ENCODE peak calls at places on chromosomes 7 and 10, in six cellular contexts. Z is HepG2, V is lower lobe of right lung, D is right lobe of liver, A is A549, L is ovary. C is an unnamed sample.

GRCh38 chr10:88408111-88408510 is 175.0 kb downstream of the RNLS start:
- DNase-seq in Z (no peak), D (no peak), L (no peak), V (no peak), A (no peak), C (no peak)

GRCh38 chr10:57921140-57921539 is 346.6 kb downstream of the IPMK start:
- DNase-seq in V (no peak), Z (no peak), D (no peak), A (no peak), L (no peak), C (no peak)

GRCh38 chr7:130875265-130875741 is 141.3 kb upstream of the KLF14 start:
- DNase-seq in Z (peak; percentile 54), L (peak; percentile 57), V (peak; percentile 76), D (peak; percentile 60), A (peak; percentile 75), C (peak; percentile 75)

GRCh38 chr7:151813997-151814396 is 62.9 kb downstream of the PRKAG2 start:
- DNase-seq in V (peak; percentile 20), L (no peak), A (no peak), Z (no peak), D (peak; percentile 7), C (no peak)

GRCh38 chr7:143041346-143041745 is 10.8 kb upstream of the OR6V1 start:
- DNase-seq in D (no peak), L (no peak), A (no peak), Z (no peak), V (no peak), C (no peak)

GRCh38 chr10:71604324-71605018 is 115.1 kb downstream of the C10orf105 start:
- DNase-seq in V (no peak), L (no peak), D (no peak), A (no peak), Z (no peak), C (no peak)

GRCh38 chr10:113651021-113651420 is 12.8 kb downstream of the NRAP start:
- DNase-seq in V (no peak), Z (no peak), A (no peak), D (no peak), L (no peak), C (no peak)

GRCh38 chr10:62250594-62251198 is 17.9 kb downstream of the RTKN2 start:
- DNase-seq in Z (peak; percentile 74), L (no peak), V (no peak), D (no peak), A (no peak), C (peak; percentile 28)

GRCh38 chr7:65983965-65984654 is 2.1 kb upstream of the GUSB start:
- DNase-seq in Z (no peak), D (no peak), L (no peak), V (no peak), A (peak; percentile 52), C (no peak)

GRCh38 chr10:23110722-23111660 is 15.6 kb downstream of the MSRB2 start:
- DNase-seq in V (no peak), L (no peak), Z (peak; percentile 27), A (no peak), D (no peak), C (no peak)

GRCh38 chr7:108311446-108312168 is 144.6 kb downstream of the NRCAM start:
- DNase-seq in D (no peak), V (no peak), Z (no peak), A (no peak), L (no peak), C (no peak)

GRCh38 chr10:75371010-75371409 is 30.6 kb downstream of the ZNF503 start:
- DNase-seq in A (no peak), V (no peak), Z (no peak), D (no peak), L (no peak), C (no peak)

GRCh38 chr7:41060796-41061195 is 642.1 kb downstream of the INHBA start:
- DNase-seq in V (no peak), Z (no peak), D (no peak), L (no peak), A (no peak), C (no peak)

GRCh38 chr10:78718032-78718572 is 350.7 kb upstream of the ZMIZ1 start:
- DNase-seq in D (no peak), A (no peak), Z (no peak), V (no peak), L (no peak), C (no peak)

GRCh38 chr10:76977046-76977445 is 660.6 kb downstream of the KCNMA1 start:
- DNase-seq in L (no peak), Z (no peak), D (no peak), V (no peak), A (no peak), C (no peak)

GRCh38 chr10:50536617-50537252 is 87.0 kb downstream of the SGMS1 start:
- DNase-seq in Z (no peak), D (no peak), A (no peak), L (no peak), V (no peak), C (no peak)

GRCh38 chr10:50972591-50972990 is 87.2 kb upstream of the A1CF start:
- DNase-seq in Z (peak; percentile 54), L (no peak), A (no peak), D (no peak), V (no peak), C (peak; percentile 68)

GRCh38 chr7:126578338-126578737 is 674.4 kb downstream of the GRM8 start:
- DNase-seq in L (no peak), Z (no peak), A (no peak), D (no peak), V (no peak), C (no peak)

GRCh38 chr7:102190777-102191176 is 95.9 kb upstream of the SH2B2 start:
- DNase-seq in D (no peak), L (no peak), A (no peak), V (no peak), Z (no peak), C (no peak)

GRCh38 chr7:47239927-47240570 is 341.9 kb downstream of the TNS3 start:
- DNase-seq in L (peak; percentile 48), A (no peak), V (no peak), Z (no peak), D (no peak), C (no peak)

GRCh38 chr7:36661135-36661840 is 63.0 kb downstream of the AOAH start:
- DNase-seq in V (no peak), Z (no peak), D (no peak), L (no peak), A (no peak), C (no peak)

GRCh38 chr10:19385846-19386455 is 337.4 kb downstream of the MALRD1 start:
- DNase-seq in V (no peak), Z (peak; percentile 69), L (no peak), A (no peak), D (no peak), C (peak; percentile 12)

GRCh38 chr10:1163204-1163660 is 107.0 kb downstream of the WDR37 start:
- DNase-seq in D (no peak), V (no peak), A (no peak), Z (no peak), L (no peak), C (no peak)

GRCh38 chr10:104045151-104046089 is 40.3 kb downstream of the COL17A1 start:
- DNase-seq in Z (peak; percentile 45), L (peak; percentile 38), A (peak; percentile 86), D (peak; percentile 47), V (no peak), C (peak; percentile 77)

GRCh38 chr10:125689955-125690569 is 7.1 kb upstream of the TEX36 start:
- DNase-seq in D (no peak), V (no peak), Z (no peak), L (no peak), A (no peak), C (no peak)

GRCh38 chr10:121497513-121497912 is 100.7 kb downstream of the FGFR2 start:
- DNase-seq in Z (no peak), V (no peak), D (no peak), A (no peak), L (no peak), C (no peak)

GRCh38 chr7:16465469-16466086 is at the start of gene SOSTDC1:
- DNase-seq in A (no peak), V (no peak), D (no peak), Z (no peak), L (no peak), C (no peak)

DNA sequence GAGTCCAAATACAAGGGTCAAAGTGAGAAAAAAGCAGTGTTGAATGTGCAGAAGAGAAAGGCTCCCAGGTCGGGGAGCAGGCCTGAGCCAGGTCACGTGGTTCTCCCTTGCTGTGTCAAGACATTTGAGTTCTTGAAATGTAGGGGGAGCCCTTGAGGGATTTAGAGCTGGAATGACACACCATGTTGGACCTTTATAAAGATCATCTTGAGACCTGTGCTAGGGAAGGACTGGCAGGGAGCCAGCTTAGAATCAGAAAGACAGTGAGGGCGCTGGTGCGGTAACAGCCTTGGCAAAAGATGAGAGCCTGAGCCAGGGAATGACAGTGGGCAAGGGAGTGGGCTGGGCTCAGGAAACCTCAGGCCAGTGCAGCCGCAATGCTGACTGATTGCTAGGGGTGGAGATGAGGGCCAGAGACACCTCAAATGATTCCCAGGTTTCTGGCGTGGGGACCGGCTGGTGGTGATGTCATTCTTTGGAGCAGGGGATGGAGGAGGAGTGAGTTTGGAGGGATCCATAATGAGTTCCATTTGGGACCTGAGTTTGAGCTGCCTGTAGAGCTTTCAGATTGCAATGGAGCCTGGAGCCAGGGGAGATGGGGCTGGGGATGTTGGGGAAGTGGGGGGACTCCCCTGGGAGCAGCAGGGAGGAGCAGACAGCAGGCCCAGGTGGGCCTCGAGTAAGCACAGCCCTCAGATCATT is 120.2 kb downstream of the PTPN20 start:
- DNase-seq in V (no peak), D (peak; percentile 7), A (peak; percentile 44), Z (no peak), L (no peak), C (no peak)
- TF ChIP-seq CTCF in V (no peak), D (no peak), A (no peak), Z (no peak), L (no peak), C (peak; percentile 6)

GRCh38 chr7:150405584-150406310 is 26.6 kb downstream of the ZNF775 start:
- DNase-seq in L (no peak), A (peak; percentile 51), Z (no peak), V (no peak), D (no peak), C (peak; percentile 55)
- H3K4me1 ChIP-seq in L (peaks cover 11% of the 10 kb centered on the region), A (peaks cover 32% of the 10 kb centered on the region), Z (peaks cover 63% of the 10 kb centered on the region), V (peaks cover 29% of the 10 kb centered on the region), D (peaks cover 2% of the 10 kb centered on the region), C (peaks cover 42% of the 10 kb centered on the region)

DNA sequence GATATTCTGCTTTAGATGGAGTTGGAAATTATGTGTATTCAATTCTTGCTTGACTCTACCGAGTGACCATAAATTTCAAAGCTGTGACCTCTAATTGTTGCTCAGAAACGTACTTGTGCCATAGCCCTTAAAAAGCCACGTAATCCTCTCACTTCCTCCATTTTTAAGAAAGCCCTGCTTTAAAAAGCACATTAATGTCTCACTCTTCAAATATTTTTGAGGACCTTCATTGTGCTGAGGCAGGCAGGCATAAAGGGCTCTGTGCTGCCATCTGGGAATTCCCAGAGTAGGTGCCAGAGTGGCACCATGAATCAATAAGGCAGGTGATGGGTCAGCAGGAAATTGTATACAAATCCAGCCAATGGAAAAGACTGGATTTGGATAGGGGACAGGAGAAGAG is 97.7 kb upstream of the FAM204A start:
- DNase-seq in V (no peak), D (no peak), A (no peak), Z (no peak), L (no peak), C (no peak)
- TF ChIP-seq CTCF in V (no peak), D (no peak), A (no peak), Z (no peak), L (no peak), C (no peak)

DNA sequence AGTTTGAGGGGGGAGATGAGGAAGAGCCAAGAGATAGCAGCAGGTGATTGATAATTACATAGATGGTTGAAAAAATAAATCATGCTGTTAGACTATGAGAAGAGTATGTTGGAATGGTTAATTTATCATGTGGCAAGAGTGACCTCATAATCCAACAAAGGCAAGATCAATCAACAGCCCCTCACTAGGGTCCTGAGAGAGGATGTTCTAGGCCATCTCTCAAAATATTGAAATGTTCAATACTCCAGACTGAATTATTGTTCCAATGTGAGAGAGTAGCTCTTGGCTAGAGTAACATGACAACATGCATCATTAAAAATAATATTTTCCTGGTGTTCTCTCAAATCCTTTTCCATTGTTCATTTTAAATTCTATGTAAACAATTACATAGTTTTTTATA is 67.9 kb downstream of the ADD3 start:
- DNase-seq in L (no peak), Z (no peak), A (no peak), V (no peak), D (no peak), C (no peak)
- H3K4me1 ChIP-seq in L (peaks cover 19% of the 10 kb centered on the region), Z (peaks cover 62% of the 10 kb centered on the region), A (peaks cover 33% of the 10 kb centered on the region), V (peaks cover 73% of the 10 kb centered on the region), D (no peaks in the 10 kb centered on the region), C (peaks cover 56% of the 10 kb centered on the region)